ENCODE peak calls at places on chromosomes 7 and 10, in six cellular contexts. T is BE2C; M is cardiac muscle cell; C is CD8-positive, alpha-beta T cell; R is dorsolateral prefrontal cortex; E is choroid plexus epithelial cell. J is an unnamed sample.

GRCh38 chr10:120516426-120516825 is 59.4 kb downstream of the PLPP4 start:
- DNase-seq in T (no peak), M (no peak), C (no peak), R (no peak), E (no peak), J (no peak)

GRCh38 chr7:114084381-114085312 is 165.8 kb upstream of the PPP1R3A start:
- DNase-seq in T (no peak), M (peak), C (no peak), R (no peak), E (no peak), J (peak)

GRCh38 chr7:118149394-118149793 is 34.6 kb upstream of the LSM8 start:
- DNase-seq in T (no peak), M (no peak), C (no peak), R (no peak), E (no peak), J (no peak)

GRCh38 chr10:71719042-71719441 is 536 bp downstream of the C10orf105 start:
- DNase-seq in T (no peak), M (peak), C (no peak), R (no peak), E (no peak), J (no peak)

GRCh38 chr10:30364391-30365268 is 15.6 kb upstream of the MTPAP start:
- DNase-seq in T (no peak), M (no peak), C (no peak), R (no peak), E (no peak), J (no peak)

GRCh38 chr10:117226813-117227451 is 14.0 kb upstream of the SLC18A2 start:
- DNase-seq in T (peak), M (peak), C (no peak), R (no peak), E (peak), J (peak)

GRCh38 chr7:116998567-116998966 is 45.3 kb downstream of the ST7 start:
- DNase-seq in T (no peak), M (no peak), C (no peak), R (no peak), E (peak), J (no peak)

GRCh38 chr10:70135684-70136083 is 3.1 kb upstream of the AIFM2 start:
- DNase-seq in T (no peak), M (no peak), C (no peak), R (no peak), E (no peak), J (no peak)

GRCh38 chr10:640673-641045 is 48.8 kb downstream of the DIP2C start:
- DNase-seq in T (no peak), M (no peak), C (no peak), R (no peak), E (no peak), J (no peak)

GRCh38 chr10:114652402-114653368 is 5.4 kb downstream of the ABLIM1 start:
- DNase-seq in T (no peak), M (no peak), C (no peak), R (no peak), E (no peak), J (no peak)

GRCh38 chr10:124106241-124106905 is 13.0 kb upstream of the CHST15 start:
- DNase-seq in T (no peak), M (peak), C (no peak), R (no peak), E (peak), J (no peak)
- H3K4me3 ChIP-seq in T (no peak), M (no peak), C (no peak), R (no peak), E (peak), J (no peak)

GRCh38 chr7:43249808-43250145 is 137.3 kb downstream of the HECW1 start:
- DNase-seq in T (no peak), M (no peak), C (no peak), R (no peak), E (peak), J (no peak)
- H3K4me3 ChIP-seq in T (no peak), M (no peak), C (no peak), R (peak), E (peak), J (no peak)

GRCh38 chr7:7761340-7761973 is 43.0 kb upstream of the RPA3 start:
- DNase-seq in T (no peak), M (peak), C (no peak), R (no peak), E (peak), J (peak)
- H3K4me3 ChIP-seq in T (no peak), M (no peak), C (peak), R (peak), E (no peak), J (no peak)

GRCh38 chr7:85274452-85274851 is 87.6 kb upstream of the SEMA3D start:
- DNase-seq in T (peak), M (no peak), C (no peak), R (no peak), E (no peak), J (no peak)

GRCh38 chr7:85275204-85275603 is 88.3 kb upstream of the SEMA3D start:
- DNase-seq in T (no peak), M (no peak), C (no peak), R (no peak), E (no peak), J (no peak)
- H3K4me3 ChIP-seq in T (no peak), M (no peak), C (no peak), R (no peak), E (no peak), J (no peak)